ENCODE peak calls at places on chromosomes 12 and 14, in ten cellular contexts. X is GM12878, L is ovary, C is upper lobe of left lung, T is tibial artery, H is BE2C, B is kidney epithelial cell, V is endodermal cell, I is colonic mucosa, R is left ventricle myocardium inferior. G is an unnamed sample.

GRCh38 chr12:79300199-79300568 is 390.6 kb downstream of the PAWR start:
- DNase-seq in X (no peak), T (no peak), L (no peak), I (no peak), B (no peak), R (no peak), C (no peak), H (no peak), V (no peak), G (no peak)

GRCh38 chr12:89848732-89849131 is 140.1 kb upstream of the ATP2B1 start:
- DNase-seq in I (no peak), H (no peak), X (no peak), C (peak; percentile 15), V (no peak), L (no peak), R (peak; percentile 20), T (no peak), B (no peak), G (no peak)

GRCh38 chr12:30417697-30418231 is 277.9 kb downstream of the IPO8 start:
- DNase-seq in I (no peak), X (no peak), L (no peak), T (peak; percentile 38), B (peak; percentile 86), R (no peak), C (no peak), V (no peak), H (no peak), G (no peak)

GRCh38 chr12:52259850-52260249 is 14.6 kb upstream of the KRT86 start:
- DNase-seq in B (no peak), V (no peak), H (no peak), C (no peak), I (no peak), R (no peak), X (no peak), L (no peak), T (no peak), G (no peak)

GRCh38 chr14:102675396-102675795 is 82.9 kb downstream of the RCOR1 start:
- DNase-seq in C (no peak), T (no peak), V (no peak), B (peak; percentile 69), L (no peak), X (no peak), I (no peak), R (no peak), H (no peak), G (no peak)

GRCh38 chr14:31206536-31207286 is 882 bp downstream of the HECTD1 start:
- DNase-seq in V (peak; percentile 77), C (peak; percentile 90), T (peak; percentile 22), H (peak; percentile 29), R (peak; percentile 33), X (no peak), L (no peak), I (peak; percentile 53), B (no peak), G (peak; percentile 80)

GRCh38 chr12:73413051-73413450 is 1124.6 kb upstream of the ATXN7L3B start:
- DNase-seq in R (no peak), B (no peak), X (no peak), T (no peak), I (no peak), V (no peak), L (no peak), H (no peak), C (no peak), G (no peak)

GRCh38 chr14:90544971-90545370 is 148.1 kb downstream of the CALM1 start:
- DNase-seq in V (no peak), I (no peak), C (no peak), X (no peak), L (no peak), B (no peak), H (no peak), R (no peak), T (no peak), G (no peak)

GRCh38 chr14:67411820-67412421 is at the start of gene PLEK2:
- DNase-seq in B (no peak), C (peak; percentile 94), X (no peak), I (peak; percentile 89), H (peak; percentile 22), T (no peak), R (no peak), L (no peak), V (no peak), G (no peak)

GRCh38 chr14:67410313-67410712 is 1.7 kb downstream of the PLEK2 start:
- DNase-seq in L (no peak), I (peak; percentile 89), X (no peak), V (no peak), B (no peak), H (no peak), C (no peak), R (no peak), T (no peak), G (no peak)

GRCh38 chr14:67413806-67414769 is 2.1 kb upstream of the PLEK2 start:
- DNase-seq in V (peak; percentile 85), H (peak; percentile 49), I (no peak), T (no peak), B (peak; percentile 74), X (no peak), R (no peak), L (no peak), C (no peak), G (no peak)

GRCh38 chr14:67409461-67409860 is 2.5 kb downstream of the PLEK2 start:
- DNase-seq in V (no peak), I (no peak), R (no peak), X (no peak), L (no peak), H (no peak), B (no peak), C (no peak), T (no peak), G (no peak)

DNA sequence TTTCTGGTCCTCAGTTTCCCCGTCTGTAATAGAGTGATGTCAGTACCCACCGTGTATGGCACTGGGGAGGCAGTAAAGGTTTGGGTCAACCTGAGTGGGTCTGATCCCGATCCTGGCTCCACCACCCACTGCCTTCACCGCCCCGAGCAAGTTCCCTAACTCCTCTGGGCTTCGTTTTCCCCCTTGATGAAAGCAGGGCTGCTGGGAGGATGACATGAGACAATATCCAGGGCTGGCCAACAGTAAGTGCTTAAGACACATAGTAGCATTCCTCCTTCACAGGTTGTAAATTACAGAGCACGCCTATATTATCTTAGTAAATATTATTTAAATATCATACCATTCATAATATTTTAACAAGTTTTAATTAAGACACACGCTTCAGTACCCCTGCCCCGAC is 590 bp downstream of the PLEK2 start:
- DNase-seq in H (no peak), L (no peak), I (no peak), T (no peak), R (no peak), X (no peak), B (no peak), V (no peak), C (no peak), G (no peak)
- H3K4me3 ChIP-seq in H (no peak overlapping the region), L (peak overlapping the region; percentile 9), I (peak overlapping the region; percentile 44), T (no peak overlapping the region), R (peak overlapping the region; percentile 64), X (no peak overlapping the region), B (peak overlapping the region; percentile 50), V (no peak overlapping the region), C (no peak overlapping the region), G (no peak overlapping the region)

DNA sequence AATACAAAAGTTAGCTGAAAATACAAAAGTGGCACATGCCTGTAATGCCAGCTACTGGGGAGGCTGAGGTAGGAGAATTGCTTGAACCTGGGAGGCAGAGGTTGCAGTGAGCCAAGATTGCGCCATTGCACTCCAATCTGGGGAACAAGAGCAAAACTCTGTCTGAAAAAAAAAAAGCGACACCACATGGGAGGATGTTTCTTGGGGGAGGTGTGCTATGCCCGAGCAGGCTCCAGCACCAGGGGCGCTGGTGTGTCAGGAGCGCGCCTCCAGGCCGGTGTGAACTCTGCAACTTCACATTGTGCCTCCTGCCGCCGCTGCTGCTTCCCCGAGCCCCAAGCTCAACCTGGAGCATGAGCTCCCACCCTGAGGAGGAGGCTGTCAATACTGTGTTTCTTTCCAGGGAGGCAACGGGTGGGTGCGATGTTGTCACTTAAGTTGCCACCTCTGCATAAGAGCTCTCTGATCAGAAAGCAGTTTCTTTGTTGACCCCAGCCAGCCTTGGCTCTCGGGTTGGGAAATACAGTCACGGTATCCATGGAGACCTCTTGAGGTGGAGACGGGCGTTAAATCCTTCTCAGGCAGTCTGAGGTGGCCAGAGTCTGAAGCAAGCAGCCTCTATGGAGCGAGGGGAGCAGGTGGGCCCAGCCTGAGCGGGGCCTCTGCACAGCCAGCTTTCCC is 18.9 kb downstream of the DEGS2 start:
- DNase-seq in V (peak; percentile 91), T (no peak), L (no peak), R (no peak), X (no peak), I (peak; percentile 61), B (no peak), C (peak; percentile 79), H (no peak), G (no peak)
- TF ChIP-seq CTCF in V (peak; percentile 81), T (no peak), L (no peak), R (no peak), X (no peak), I (no peak), B (peak; percentile 48), C (peak; percentile 19), H (peak; percentile 28), G (no peak)

GRCh38 chr14:72704507-72704906 is 189.4 kb downstream of the DPF3 start:
- DNase-seq in H (no peak), C (no peak), T (no peak), V (no peak), B (no peak), X (no peak), I (no peak), L (no peak), R (no peak), G (no peak)
- H3K27me3 ChIP-seq in H (no peaks in the 10 kb centered on the region), C (no peaks in the 10 kb centered on the region), T (no peaks in the 10 kb centered on the region), V (no peaks in the 10 kb centered on the region), B (no peaks in the 10 kb centered on the region), X (no peaks in the 10 kb centered on the region), I (no peaks in the 10 kb centered on the region), L (no peaks in the 10 kb centered on the region), R (no peaks in the 10 kb centered on the region), G (no peaks in the 10 kb centered on the region)

GRCh38 chr14:80543211-80543610 is 331.9 kb upstream of the DIO2 start:
- DNase-seq in R (no peak), V (no peak), H (no peak), X (no peak), C (no peak), T (no peak), I (no peak), B (no peak), L (no peak), G (no peak)

GRCh38 chr14:80538633-80539375 is 327.5 kb upstream of the DIO2 start:
- DNase-seq in I (no peak), B (no peak), T (no peak), X (no peak), H (no peak), V (no peak), R (no peak), L (no peak), C (no peak), G (no peak)

GRCh38 chr14:80546056-80546854 is 335.0 kb upstream of the DIO2 start:
- DNase-seq in B (no peak), I (no peak), H (no peak), C (no peak), V (no peak), L (no peak), X (no peak), T (no peak), R (no peak), G (no peak)

GRCh38 chr14:80549141-80549540 is 337.8 kb upstream of the DIO2 start:
- DNase-seq in R (no peak), B (no peak), L (no peak), C (no peak), H (no peak), X (no peak), V (no peak), T (no peak), I (no peak), G (no peak)

DNA sequence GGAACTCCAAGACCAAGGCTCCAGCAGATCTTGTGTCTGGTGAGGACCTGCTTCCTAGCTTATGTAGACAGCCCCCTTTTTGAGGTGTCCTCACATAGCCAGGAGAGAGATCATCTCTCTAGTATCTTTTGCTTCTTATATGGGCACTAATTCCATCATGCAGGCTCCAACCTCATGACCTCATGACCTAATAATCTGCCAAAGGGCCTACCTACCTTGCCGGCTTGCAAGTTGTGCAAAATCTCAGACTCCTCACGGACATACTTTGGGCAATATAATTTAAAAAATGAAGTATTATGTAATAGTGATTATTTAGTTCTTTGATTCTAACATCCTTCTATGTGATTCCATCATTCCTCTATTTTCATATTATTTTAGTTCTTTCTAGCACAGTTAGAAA is 333.1 kb upstream of the DIO2 start:
- DNase-seq in I (no peak), C (no peak), L (no peak), T (no peak), V (no peak), X (no peak), B (no peak), H (no peak), R (no peak), G (no peak)
- H3K4me3 ChIP-seq in I (no peak overlapping the region), C (no peak overlapping the region), L (no peak overlapping the region), T (no peak overlapping the region), V (no peak overlapping the region), X (no peak overlapping the region), B (no peak overlapping the region), H (no peak overlapping the region), R (no peak overlapping the region), G (no peak overlapping the region)

G was measured in GM06990.